ENCODE peak calls at places on chromosomes 12 and 14, in five cellular contexts. One of them, this sample, is unnamed.

GRCh38 chr14:99330316-99331240 is 58.6 kb upstream of the BCL11B start:
- DNase-seq in H1: no peak
- DNase-seq in trophoblast cell: no peak
- DNase-seq in neuronal stem cell: no peak
- DNase-seq in mesenchymal stem cell: no peak
- DNase-seq in this sample: peak

GRCh38 chr12:100959481-100959880 is 164.9 kb downstream of the ANO4 start:
- DNase-seq in H1: no peak
- DNase-seq in trophoblast cell: no peak
- DNase-seq in neuronal stem cell: no peak
- DNase-seq in mesenchymal stem cell: peak
- DNase-seq in this sample: no peak

GRCh38 chr14:98198385-98198784 is 1073.6 kb downstream of the BCL11B start:
- DNase-seq in H1: no peak
- DNase-seq in trophoblast cell: no peak
- DNase-seq in neuronal stem cell: no peak
- DNase-seq in mesenchymal stem cell: no peak
- DNase-seq in this sample: no peak

GRCh38 chr14:100307215-100308111 is 1.2 kb upstream of the SLC25A29 start:
- DNase-seq in H1: peak
- DNase-seq in trophoblast cell: peak
- DNase-seq in neuronal stem cell: no peak
- DNase-seq in mesenchymal stem cell: peak
- DNase-seq in this sample: no peak

GRCh38 chr12:96197503-96198272 is 3.5 kb downstream of the ELK3 start:
- DNase-seq in H1: no peak
- DNase-seq in trophoblast cell: no peak
- DNase-seq in neuronal stem cell: no peak
- DNase-seq in mesenchymal stem cell: peak
- DNase-seq in this sample: no peak

GRCh38 chr14:24430143-24430681 is 458 bp downstream of the KHNYN start:
- DNase-seq in H1: peak
- DNase-seq in trophoblast cell: peak
- DNase-seq in neuronal stem cell: peak
- DNase-seq in mesenchymal stem cell: peak
- DNase-seq in this sample: peak

GRCh38 chr12:2647186-2647585 is 147.6 kb upstream of the FKBP4 start:
- DNase-seq in H1: no peak
- DNase-seq in trophoblast cell: no peak
- DNase-seq in neuronal stem cell: no peak
- DNase-seq in mesenchymal stem cell: no peak
- DNase-seq in this sample: no peak

GRCh38 chr14:37047996-37048395 is 124.4 kb downstream of the SLC25A21 start:
- DNase-seq in H1: no peak
- DNase-seq in trophoblast cell: no peak
- DNase-seq in neuronal stem cell: no peak
- DNase-seq in mesenchymal stem cell: no peak
- DNase-seq in this sample: no peak

GRCh38 chr12:16605666-16606116 is 271 bp downstream of the LMO3 start:
- DNase-seq in H1: no peak
- DNase-seq in trophoblast cell: no peak
- DNase-seq in neuronal stem cell: no peak
- DNase-seq in mesenchymal stem cell: peak
- DNase-seq in this sample: no peak

GRCh38 chr14:56205906-56206305 is 87.7 kb downstream of the PELI2 start:
- DNase-seq in H1: no peak
- DNase-seq in trophoblast cell: no peak
- DNase-seq in neuronal stem cell: no peak
- DNase-seq in mesenchymal stem cell: no peak
- DNase-seq in this sample: no peak

DNA sequence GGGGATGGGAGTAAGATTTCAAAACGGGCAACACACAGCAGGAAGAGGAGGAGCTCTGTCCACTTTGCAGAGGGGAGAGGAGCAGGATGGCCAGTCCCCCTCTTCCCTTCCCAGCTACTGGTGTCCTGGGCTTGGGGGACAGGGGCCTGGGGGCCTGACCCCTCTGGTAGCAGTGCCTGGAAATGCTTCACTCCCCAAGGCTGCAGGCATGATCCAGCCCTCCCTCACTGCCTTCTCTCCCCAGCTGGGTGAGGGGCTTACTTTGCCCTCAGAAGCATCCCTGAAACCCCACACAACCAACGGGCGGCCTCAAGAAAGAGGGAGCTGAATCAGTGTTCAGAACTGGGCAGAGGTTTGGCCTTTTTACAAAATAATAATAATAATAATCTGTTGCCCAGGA is 279.5 kb downstream of the DPF3 start:
- DNase-seq in H1: peak
- DNase-seq in trophoblast cell: no peak
- DNase-seq in neuronal stem cell: no peak
- DNase-seq in mesenchymal stem cell: no peak
- DNase-seq in this sample: no peak
- H2BK12ac ChIP-seq in H1: no peak
- H2BK12ac ChIP-seq in trophoblast cell: peak
- H2BK12ac ChIP-seq in neuronal stem cell: no peak
- H2BK12ac ChIP-seq in mesenchymal stem cell: peak
- H2BK12ac ChIP-seq in this sample: no peak

GRCh38 chr14:60657609-60657983 is 8.3 kb upstream of the SIX1 start:
- DNase-seq in H1: no peak
- DNase-seq in trophoblast cell: no peak
- DNase-seq in neuronal stem cell: peak
- DNase-seq in mesenchymal stem cell: no peak
- DNase-seq in this sample: peak
- H2BK120ac ChIP-seq in H1: peak
- H2BK120ac ChIP-seq in trophoblast cell: peak
- H2BK120ac ChIP-seq in neuronal stem cell: no peak
- H2BK120ac ChIP-seq in mesenchymal stem cell: peak
- H2BK120ac ChIP-seq in this sample: no peak

GRCh38 chr12:71223139-71223538 is 65.3 kb upstream of the TSPAN8 start:
- DNase-seq in H1: no peak
- DNase-seq in trophoblast cell: no peak
- DNase-seq in neuronal stem cell: no peak
- DNase-seq in mesenchymal stem cell: no peak
- DNase-seq in this sample: no peak
- H2BK12ac ChIP-seq in H1: no peak
- H2BK12ac ChIP-seq in trophoblast cell: no peak
- H2BK12ac ChIP-seq in neuronal stem cell: no peak
- H2BK12ac ChIP-seq in mesenchymal stem cell: no peak
- H2BK12ac ChIP-seq in this sample: no peak

GRCh38 chr14:77301103-77301502 is 19.6 kb downstream of the POMT2 start:
- DNase-seq in H1: peak
- DNase-seq in trophoblast cell: peak
- DNase-seq in neuronal stem cell: peak
- DNase-seq in mesenchymal stem cell: peak
- DNase-seq in this sample: peak
- H2BK120ac ChIP-seq in H1: no peak
- H2BK120ac ChIP-seq in trophoblast cell: peak
- H2BK120ac ChIP-seq in neuronal stem cell: no peak
- H2BK120ac ChIP-seq in mesenchymal stem cell: no peak
- H2BK120ac ChIP-seq in this sample: no peak

GRCh38 chr12:65200007-65200665 is 30.8 kb downstream of the LEMD3 start:
- DNase-seq in H1: no peak
- DNase-seq in trophoblast cell: no peak
- DNase-seq in neuronal stem cell: no peak
- DNase-seq in mesenchymal stem cell: no peak
- DNase-seq in this sample: no peak
- H2BK12ac ChIP-seq in H1: no peak
- H2BK12ac ChIP-seq in trophoblast cell: no peak
- H2BK12ac ChIP-seq in neuronal stem cell: no peak
- H2BK12ac ChIP-seq in mesenchymal stem cell: no peak
- H2BK12ac ChIP-seq in this sample: no peak

DNA sequence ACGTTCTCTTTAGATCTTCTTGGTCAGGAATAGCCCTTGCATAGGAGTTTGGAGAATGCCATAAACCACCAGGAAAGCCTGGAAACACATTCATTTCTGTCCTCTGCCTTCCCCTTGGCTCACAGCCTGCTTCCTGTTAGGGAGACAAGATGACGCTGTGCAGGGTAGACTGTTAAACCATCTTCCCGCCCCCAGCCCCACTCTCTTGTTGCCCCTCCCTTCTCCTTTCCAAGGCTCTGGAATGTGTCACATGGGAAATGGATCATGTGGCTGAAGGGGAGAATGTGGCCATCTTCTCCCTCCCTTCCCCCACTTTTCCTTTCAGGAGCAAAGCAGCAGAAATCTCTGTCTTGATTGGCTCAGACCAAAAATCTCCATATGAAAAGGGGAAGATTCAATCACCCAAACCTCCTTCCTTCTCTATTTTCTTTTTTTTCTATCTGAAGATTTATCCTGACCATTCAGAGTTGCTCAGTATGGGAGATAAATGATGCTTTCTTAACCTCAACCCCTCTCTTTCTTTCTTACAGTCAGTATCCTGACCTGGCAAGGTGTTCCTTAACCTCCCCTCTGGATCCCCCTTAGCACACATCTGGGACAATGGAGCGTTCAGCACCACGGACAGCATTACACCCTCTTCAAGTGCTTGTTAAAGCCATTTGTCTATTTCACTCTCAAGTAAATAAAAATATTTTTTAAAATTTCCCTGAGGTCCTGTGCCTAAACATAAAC is 11.4 kb downstream of the GPR19 start:
- DNase-seq in H1: peak
- DNase-seq in trophoblast cell: no peak
- DNase-seq in neuronal stem cell: peak
- DNase-seq in mesenchymal stem cell: peak
- DNase-seq in this sample: peak
- H2BK120ac ChIP-seq in H1: no peak
- H2BK120ac ChIP-seq in trophoblast cell: no peak
- H2BK120ac ChIP-seq in neuronal stem cell: no peak
- H2BK120ac ChIP-seq in mesenchymal stem cell: no peak
- H2BK120ac ChIP-seq in this sample: peak

GRCh38 chr14:89248430-89249295 is 168.4 kb downstream of the FOXN3 start:
- DNase-seq in H1: no peak
- DNase-seq in trophoblast cell: no peak
- DNase-seq in neuronal stem cell: no peak
- DNase-seq in mesenchymal stem cell: no peak
- DNase-seq in this sample: no peak
- H2BK12ac ChIP-seq in H1: no peak
- H2BK12ac ChIP-seq in trophoblast cell: no peak
- H2BK12ac ChIP-seq in neuronal stem cell: no peak
- H2BK12ac ChIP-seq in mesenchymal stem cell: no peak
- H2BK12ac ChIP-seq in this sample: no peak

GRCh38 chr12:58541300-58541690 is 379.0 kb downstream of the LRIG3 start:
- DNase-seq in H1: no peak
- DNase-seq in trophoblast cell: no peak
- DNase-seq in neuronal stem cell: no peak
- DNase-seq in mesenchymal stem cell: peak
- DNase-seq in this sample: no peak

GRCh38 chr12:58544281-58544680 is 376.0 kb downstream of the LRIG3 start:
- DNase-seq in H1: no peak
- DNase-seq in trophoblast cell: no peak
- DNase-seq in neuronal stem cell: no peak
- DNase-seq in mesenchymal stem cell: no peak
- DNase-seq in this sample: no peak

GRCh38 chr12:58540480-58541299 is 379.6 kb downstream of the LRIG3 start:
- DNase-seq in H1: peak
- DNase-seq in trophoblast cell: peak
- DNase-seq in neuronal stem cell: peak
- DNase-seq in mesenchymal stem cell: peak
- DNase-seq in this sample: peak

GRCh38 chr12:58537278-58537677 is 383.0 kb downstream of the LRIG3 start:
- DNase-seq in H1: no peak
- DNase-seq in trophoblast cell: no peak
- DNase-seq in neuronal stem cell: no peak
- DNase-seq in mesenchymal stem cell: peak
- DNase-seq in this sample: no peak

GRCh38 chr12:58539295-58539694 is 381.0 kb downstream of the LRIG3 start:
- DNase-seq in H1: no peak
- DNase-seq in trophoblast cell: no peak
- DNase-seq in neuronal stem cell: no peak
- DNase-seq in mesenchymal stem cell: no peak
- DNase-seq in this sample: no peak
- H2BK120ac ChIP-seq in H1: no peak
- H2BK120ac ChIP-seq in trophoblast cell: no peak
- H2BK120ac ChIP-seq in neuronal stem cell: no peak
- H2BK120ac ChIP-seq in mesenchymal stem cell: no peak
- H2BK120ac ChIP-seq in this sample: no peak

DNA sequence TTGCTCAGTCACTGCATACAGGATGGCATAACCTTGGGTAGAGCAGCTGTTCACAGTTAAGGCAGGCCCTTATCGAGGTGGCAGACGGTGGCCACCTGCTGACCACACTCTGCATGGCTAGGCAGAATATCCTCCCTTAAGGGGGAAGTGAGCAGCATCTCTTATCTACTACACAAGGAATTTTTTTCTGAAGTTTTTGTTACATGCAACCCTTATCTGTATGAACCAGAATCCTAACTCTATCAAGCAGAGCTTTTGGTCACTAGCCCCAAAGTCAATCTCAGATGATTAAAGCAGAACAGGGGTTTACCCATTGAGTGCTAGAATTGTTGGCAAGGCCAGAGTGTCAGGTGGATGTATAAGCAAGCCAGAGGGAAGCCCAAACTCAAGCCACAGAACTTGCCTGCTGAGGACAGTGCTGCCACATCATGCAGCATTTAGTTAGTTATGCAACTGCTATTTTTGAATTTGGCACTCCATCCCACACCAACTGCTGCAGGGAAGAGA is 192.8 kb downstream of the TBX5 start:
- DNase-seq in H1: no peak
- DNase-seq in trophoblast cell: no peak
- DNase-seq in neuronal stem cell: no peak
- DNase-seq in mesenchymal stem cell: no peak
- DNase-seq in this sample: no peak
- H2BK12ac ChIP-seq in H1: no peak
- H2BK12ac ChIP-seq in trophoblast cell: no peak
- H2BK12ac ChIP-seq in neuronal stem cell: no peak
- H2BK12ac ChIP-seq in mesenchymal stem cell: no peak
- H2BK12ac ChIP-seq in this sample: no peak

This sample was measured in H9.